ENCODE peak calls at places on chromosomes 2 and 18, in five cellular contexts. Y is A549, K is fibroblast of mammary gland, E is GM12865, J is OCI-LY7. B is an unnamed sample.

GRCh38 chr2:152761171-152761570 is 42.8 kb downstream of the ARL6IP6 start:
- DNase-seq in Y (no peak), E (no peak), K (no peak), J (no peak), B (peak; percentile 32)

GRCh38 chr2:98374286-98374685 is 28.0 kb downstream of the CNGA3 start:
- DNase-seq in J (no peak), K (no peak), Y (no peak), E (no peak), B (no peak)

GRCh38 chr2:15800489-15801329 is 139.6 kb upstream of the MYCN start:
- DNase-seq in Y (no peak), K (no peak), E (no peak), J (no peak), B (no peak)

GRCh38 chr2:173802518-173802917 is 162.7 kb downstream of the SP3 start:
- DNase-seq in E (no peak), Y (no peak), K (no peak), J (no peak), B (no peak)

GRCh38 chr2:144708641-144709040 is 188.7 kb upstream of the ZEB2 start:
- DNase-seq in J (no peak), E (no peak), K (no peak), Y (no peak), B (no peak)

GRCh38 chr18:13611058-13611615 is 115.2 kb downstream of the FAM210A start:
- DNase-seq in Y (no peak), E (peak; percentile 84), K (peak; percentile 39), J (peak; percentile 59), B (peak; percentile 68)

GRCh38 chr2:220999351-220999750 is 572.8 kb downstream of the EPHA4 start:
- DNase-seq in K (peak; percentile 12), J (no peak), E (no peak), Y (no peak), B (no peak)

GRCh38 chr2:120238728-120239487 is 13.7 kb upstream of the RALB start:
- DNase-seq in E (no peak), Y (peak; percentile 86), K (peak; percentile 90), J (no peak), B (peak; percentile 57)

GRCh38 chr2:236254021-236254420 is 10.2 kb downstream of the ASB18 start:
- DNase-seq in K (no peak), E (no peak), J (no peak), Y (no peak), B (no peak)

GRCh38 chr2:72917138-72917874 is at the start of gene EMX1:
- DNase-seq in Y (peak; percentile 79), J (peak; percentile 35), K (no peak), E (peak; percentile 85), B (no peak)

GRCh38 chr18:56789004-56789888 is 138.1 kb downstream of the WDR7 start:
- DNase-seq in Y (peak; percentile 1), E (peak; percentile 48), J (peak; percentile 28), K (peak; percentile 35), B (peak; percentile 69)

GRCh38 chr2:12081481-12082210 is 335.2 kb downstream of the LPIN1 start:
- DNase-seq in J (no peak), E (no peak), K (peak; percentile 3), Y (no peak), B (no peak)

GRCh38 chr18:63216911-63217311 is 102.7 kb downstream of the BCL2 start:
- DNase-seq in Y (no peak), K (no peak), J (no peak), E (peak; percentile 52), B (no peak)

GRCh38 chr2:216583606-216584005 is 49.6 kb upstream of the IGFBP2 start:
- DNase-seq in Y (no peak), J (no peak), E (no peak), K (no peak), B (no peak)
- TF ChIP-seq CTCF in Y (no peak), J (no peak), E (no peak), K (no peak), B (no peak)

GRCh38 chr2:74373985-74374384 is 6.1 kb downstream of the DCTN1 start:
- DNase-seq in K (no peak), J (no peak), Y (no peak), E (no peak), B (no peak)
- H3K4me3 ChIP-seq in K (peak overlapping the region; percentile 29), J (no peak overlapping the region), Y (no peak overlapping the region), E (no peak overlapping the region), B (peak overlapping the region; percentile 22)

GRCh38 chr2:233353769-233354499 is at the start of gene DGKD:
- DNase-seq in K (peak; percentile 14), J (peak; percentile 85), E (peak; percentile 88), Y (peak; percentile 45), B (peak; percentile 37)
- TF ChIP-seq CTCF in K (no peak), J (peak; percentile 51), E (peak; percentile 51), Y (peak; percentile 75), B (no peak)

DNA sequence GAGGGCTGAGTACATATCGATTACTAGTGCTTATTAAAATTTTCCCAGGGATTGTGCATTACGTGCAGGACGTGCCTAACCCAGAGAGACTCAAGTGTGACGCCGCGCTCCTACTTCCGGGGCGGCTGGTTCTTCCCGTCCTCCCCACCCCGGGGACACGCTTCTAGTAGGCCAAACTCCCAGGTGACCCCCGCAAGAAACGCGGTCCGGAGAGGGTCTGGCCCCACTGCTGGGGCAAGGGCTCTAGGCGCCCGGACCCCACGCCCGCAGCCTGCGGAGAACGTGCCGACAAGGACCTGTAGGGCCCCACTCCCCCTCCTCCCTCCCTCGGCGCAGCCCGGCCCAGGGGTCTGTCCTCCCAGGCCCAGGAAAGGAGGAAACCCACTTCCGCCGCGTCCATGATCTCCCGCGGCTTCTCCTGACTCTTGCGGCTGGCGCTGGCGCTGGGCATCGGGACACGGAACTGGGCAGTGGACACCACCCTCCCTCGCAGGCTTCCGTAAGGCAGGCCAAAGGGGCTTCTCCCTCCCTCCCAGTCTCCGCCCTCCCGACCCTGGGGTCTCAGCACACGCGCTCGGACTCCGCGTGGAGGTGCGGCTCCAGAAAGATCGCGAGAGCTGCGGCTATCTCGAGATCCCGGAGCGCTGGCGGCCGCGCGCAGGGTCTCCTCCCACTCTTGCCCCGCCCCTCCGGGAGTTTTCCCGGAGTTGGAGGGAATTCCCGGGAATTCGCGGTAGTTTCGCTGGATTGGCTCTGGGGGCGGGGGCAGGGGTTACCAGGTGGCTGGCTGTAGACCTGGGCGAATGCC is at the start of gene DARS1:
- DNase-seq in Y (peak; percentile 82), J (peak; percentile 93), K (peak; percentile 91), E (peak; percentile 94), B (peak; percentile 95)
- H3K4me3 ChIP-seq in Y (peak within 1 kb of the TSS; percentile 91), J (peak within 1 kb of the TSS; percentile 85), K (peak within 1 kb of the TSS; percentile 94), E (peak within 1 kb of the TSS; percentile 84), B (peak within 1 kb of the TSS; percentile 96)

GRCh38 chr2:112880081-112880531 is 30.9 kb upstream of the IL37 start:
- DNase-seq in J (peak; percentile 13), Y (no peak), K (peak; percentile 73), E (peak; percentile 40), B (peak; percentile 66)

GRCh38 chr2:112876971-112877361 is 34.0 kb upstream of the IL37 start:
- DNase-seq in J (no peak), Y (no peak), K (peak; percentile 41), E (no peak), B (peak; percentile 10)

GRCh38 chr2:112879491-112880041 is 31.4 kb upstream of the IL37 start:
- DNase-seq in K (no peak), Y (no peak), J (peak; percentile 60), E (peak; percentile 47), B (no peak)

GRCh38 chr2:112877423-112877822 is 33.5 kb upstream of the IL37 start:
- DNase-seq in E (no peak), Y (no peak), J (no peak), K (peak; percentile 12), B (peak; percentile 27)

DNA sequence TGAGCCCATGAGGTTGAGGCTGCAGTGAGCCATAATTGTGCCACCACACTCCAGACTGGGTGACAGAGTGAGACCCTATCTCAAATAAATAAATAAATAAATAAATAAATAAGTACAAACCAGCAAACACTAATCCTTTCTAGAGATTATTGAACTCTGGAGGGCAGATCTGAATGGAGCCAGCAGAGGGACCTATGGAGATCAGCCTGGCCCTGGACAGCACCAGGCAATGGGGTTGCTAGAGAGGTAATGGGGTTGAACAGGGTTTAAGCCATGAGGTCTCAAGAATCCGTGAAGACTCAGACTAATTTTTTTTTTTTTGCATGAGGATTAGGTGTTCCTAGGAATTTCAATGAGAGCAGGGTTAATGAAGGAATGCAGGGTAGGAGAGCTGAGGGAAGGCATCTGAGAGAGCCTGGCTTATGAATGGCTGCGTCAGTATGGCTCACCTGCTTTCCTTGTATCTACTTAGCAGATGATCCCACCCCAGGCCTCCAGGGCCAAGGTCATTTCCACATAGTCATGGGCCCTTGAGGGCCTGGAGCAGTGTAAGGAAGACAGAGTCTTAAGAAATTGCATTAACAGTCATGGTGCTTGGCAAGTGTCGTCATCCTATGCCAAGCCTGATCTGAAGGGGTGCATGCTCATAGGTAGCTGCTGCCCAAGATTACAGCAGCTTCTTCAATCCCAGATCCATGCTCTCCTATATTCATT is 34.6 kb upstream of the IL37 start:
- DNase-seq in K (no peak), Y (no peak), E (no peak), J (no peak), B (no peak)
- TF ChIP-seq CTCF in K (no peak), Y (no peak), E (no peak), J (no peak), B (no peak)

GRCh38 chr2:70133521-70134348 is 46.5 kb downstream of the PCBP1 start:
- DNase-seq in J (no peak), K (no peak), Y (no peak), E (peak; percentile 85), B (peak; percentile 31)
- H3K4me3 ChIP-seq in J (peak overlapping the region; percentile 67), K (no peak overlapping the region), Y (no peak overlapping the region), E (peak overlapping the region; percentile 79), B (no peak overlapping the region)

GRCh38 chr2:237324446-237325236 is 89.3 kb downstream of the COL6A3 start:
- DNase-seq in J (no peak), E (no peak), K (peak; percentile 67), Y (no peak), B (peak; percentile 59)

GRCh38 chr2:237323656-237324055 is 90.3 kb downstream of the COL6A3 start:
- DNase-seq in J (no peak), Y (no peak), K (no peak), E (no peak), B (no peak)

GRCh38 chr2:237320801-237321563 is 93.0 kb downstream of the COL6A3 start:
- DNase-seq in J (no peak), Y (no peak), K (peak; percentile 73), E (no peak), B (no peak)

GRCh38 chr2:237321746-237322145 is 92.2 kb downstream of the COL6A3 start:
- DNase-seq in K (peak; percentile 61), E (no peak), J (no peak), Y (no peak), B (no peak)

DNA sequence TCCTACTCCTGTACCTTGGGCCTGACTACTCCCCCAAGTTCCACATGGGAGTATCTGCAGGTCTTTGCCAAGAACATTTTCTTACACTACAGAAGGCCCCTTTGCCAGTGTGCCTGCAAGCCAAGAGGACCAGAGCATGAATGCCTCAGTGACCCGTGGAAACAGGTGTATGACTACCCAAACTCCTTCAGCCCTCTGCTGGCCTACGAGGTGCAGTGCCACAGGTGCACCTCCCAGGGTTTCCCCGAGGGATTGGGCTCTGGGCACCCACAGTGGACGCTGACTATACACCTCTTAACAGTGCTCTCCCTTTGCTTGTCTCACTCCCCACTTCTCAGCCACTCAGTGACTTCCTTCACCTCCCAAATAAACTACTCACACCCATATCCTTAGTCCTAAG is 91.4 kb downstream of the COL6A3 start:
- DNase-seq in E (peak; percentile 30), K (no peak), J (peak; percentile 21), Y (peak; percentile 12), B (no peak)
- TF ChIP-seq CTCF in E (peak; percentile 55), K (peak; percentile 33), J (peak; percentile 53), Y (peak; percentile 36), B (peak; percentile 40)

GRCh38 chr2:10377747-10378085 is 70.4 kb downstream of the ODC1 start:
- DNase-seq in K (no peak), J (no peak), E (no peak), Y (no peak), B (no peak)
- H3K4me3 ChIP-seq in K (no peak overlapping the region), J (peak overlapping the region; percentile 51), E (no peak overlapping the region), Y (no peak overlapping the region), B (no peak overlapping the region)

B was measured in fibroblast of pulmonary artery.